ENCODE peak calls at places on chromosomes 16 and 17, in eight cellular contexts. K is neural progenitor cell, O is OCI-LY7, H is GM23338, T is hepatocyte, S is HCT116, A is GM23248, X is PC-3. E is an unnamed sample.

GRCh38 chr16:81864646-81865382 is 85.7 kb downstream of the PLCG2 start:
- DNase-seq in K (no peak), O (no peak), H (peak; percentile 15), T (no peak), S (no peak), A (no peak), X (no peak), E (no peak)

GRCh38 chr16:50559804-50560514 is 11.8 kb downstream of the NKD1 start:
- DNase-seq in K (no peak), O (no peak), H (no peak), T (no peak), S (no peak), A (no peak), X (no peak), E (no peak)

GRCh38 chr16:64122177-64122576 is 999.7 kb downstream of the CDH11 start:
- DNase-seq in K (no peak), O (no peak), H (no peak), T (no peak), S (no peak), A (no peak), X (peak; percentile 64), E (no peak)

GRCh38 chr17:63514477-63514876 is 8.7 kb upstream of the KCNH6 start:
- DNase-seq in K (no peak), O (no peak), H (no peak), T (no peak), S (no peak), A (no peak), X (no peak), E (no peak)

GRCh38 chr17:75783069-75783783 is 1.4 kb upstream of the UNK start:
- DNase-seq in K (no peak), O (peak; percentile 90), H (peak; percentile 67), T (peak; percentile 77), S (peak; percentile 80), A (peak; percentile 86), X (peak; percentile 97), E (peak; percentile 89)

GRCh38 chr17:36931697-36932382 is 5.4 kb upstream of the LHX1 start:
- DNase-seq in K (no peak), O (no peak), H (no peak), T (no peak), S (no peak), A (no peak), X (no peak), E (no peak)

GRCh38 chr17:76714822-76715461 is 4.2 kb upstream of the MXRA7 start:
- DNase-seq in K (peak; percentile 72), O (peak; percentile 82), H (peak; percentile 78), T (peak; percentile 75), S (no peak), A (peak; percentile 64), X (peak; percentile 87), E (peak; percentile 81)

GRCh38 chr17:38673714-38674012 is 1.1 kb downstream of the EPOP start:
- DNase-seq in K (peak; percentile 73), O (no peak), H (peak; percentile 57), T (peak; percentile 57), S (no peak), A (peak; percentile 59), X (no peak), E (peak; percentile 17)

GRCh38 chr16:68676113-68676860 is 31.2 kb downstream of the CDH3 start:
- DNase-seq in K (no peak), O (no peak), H (no peak), T (no peak), S (no peak), A (peak; percentile 61), X (peak; percentile 66), E (no peak)

GRCh38 chr17:1487939-1488825 is 4.3 kb downstream of the MYO1C start:
- DNase-seq in K (peak; percentile 95), O (peak; percentile 75), H (peak; percentile 90), T (peak; percentile 97), S (no peak), A (peak; percentile 95), X (peak; percentile 80), E (peak; percentile 33)

GRCh38 chr16:83433201-83433600 is 374.6 kb upstream of the HSBP1 start:
- DNase-seq in K (no peak), O (no peak), H (no peak), T (no peak), S (no peak), A (peak; percentile 32), X (no peak), E (no peak)

GRCh38 chr16:13041180-13041579 is 139.8 kb downstream of the SHISA9 start:
- DNase-seq in K (peak; percentile 63), O (no peak), H (no peak), T (no peak), S (no peak), A (no peak), X (no peak), E (no peak)

GRCh38 chr16:13032911-13033310 is 131.5 kb downstream of the SHISA9 start:
- DNase-seq in K (no peak), O (no peak), H (no peak), T (no peak), S (no peak), A (no peak), X (no peak), E (no peak)

GRCh38 chr16:13038591-13038990 is 137.2 kb downstream of the SHISA9 start:
- DNase-seq in K (no peak), O (no peak), H (no peak), T (no peak), S (no peak), A (no peak), X (peak; percentile 10), E (no peak)

GRCh38 chr16:13039526-13039925 is 138.1 kb downstream of the SHISA9 start:
- DNase-seq in K (no peak), O (no peak), H (no peak), T (no peak), S (no peak), A (no peak), X (no peak), E (no peak)

DNA sequence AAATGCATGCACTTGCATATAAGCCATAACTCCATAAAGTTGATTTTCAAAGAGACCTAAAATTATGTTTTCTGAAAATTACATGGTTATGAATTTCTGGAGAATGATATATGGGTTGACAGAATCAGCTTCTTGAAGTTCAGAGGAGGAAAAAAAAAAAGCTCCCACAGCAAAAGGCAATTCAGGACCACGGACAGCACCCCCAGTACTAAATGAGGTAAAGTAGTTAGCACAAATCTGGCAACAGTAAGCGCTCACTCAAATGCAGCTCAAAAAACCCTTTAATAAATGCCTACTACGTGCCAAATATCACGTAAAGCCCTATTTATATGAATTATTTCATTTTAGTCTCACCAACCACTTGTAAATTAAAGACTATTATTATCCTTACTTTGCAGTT is 135.2 kb downstream of the SHISA9 start:
- DNase-seq in K (peak; percentile 90), O (peak; percentile 62), H (peak; percentile 90), T (peak; percentile 83), S (no peak), A (peak; percentile 55), X (peak; percentile 44), E (peak; percentile 61)
- TF ChIP-seq EZH2phosphoT487 in K (no peak), O (no peak), H (no peak), T (no peak), S (no peak), A (no peak), X (no peak), E (no peak)

GRCh38 chr17:50660887-50661345 is 26.2 kb downstream of the ABCC3 start:
- DNase-seq in K (no peak), O (no peak), H (no peak), T (no peak), S (no peak), A (peak; percentile 46), X (no peak), E (no peak)

GRCh38 chr17:50661348-50661747 is 26.7 kb downstream of the ABCC3 start:
- DNase-seq in K (no peak), O (no peak), H (no peak), T (no peak), S (no peak), A (peak; percentile 20), X (no peak), E (no peak)

GRCh38 chr17:50660042-50660886 is 25.6 kb downstream of the ABCC3 start:
- DNase-seq in K (no peak), O (no peak), H (no peak), T (no peak), S (no peak), A (peak; percentile 69), X (peak; percentile 70), E (no peak)

GRCh38 chr17:50662632-50663225 is 28.0 kb downstream of the ABCC3 start:
- DNase-seq in K (no peak), O (no peak), H (no peak), T (no peak), S (no peak), A (no peak), X (no peak), E (no peak)

GRCh38 chr17:50661795-50662391 is 27.2 kb downstream of the ABCC3 start:
- DNase-seq in K (no peak), O (peak; percentile 9), H (peak; percentile 51), T (peak; percentile 80), S (peak; percentile 92), A (peak; percentile 92), X (peak; percentile 100), E (peak; percentile 54)
- TF ChIP-seq EZH2phosphoT487 in K (no peak), O (no peak), H (no peak), T (no peak), S (no peak), A (no peak), X (no peak), E (no peak)

DNA sequence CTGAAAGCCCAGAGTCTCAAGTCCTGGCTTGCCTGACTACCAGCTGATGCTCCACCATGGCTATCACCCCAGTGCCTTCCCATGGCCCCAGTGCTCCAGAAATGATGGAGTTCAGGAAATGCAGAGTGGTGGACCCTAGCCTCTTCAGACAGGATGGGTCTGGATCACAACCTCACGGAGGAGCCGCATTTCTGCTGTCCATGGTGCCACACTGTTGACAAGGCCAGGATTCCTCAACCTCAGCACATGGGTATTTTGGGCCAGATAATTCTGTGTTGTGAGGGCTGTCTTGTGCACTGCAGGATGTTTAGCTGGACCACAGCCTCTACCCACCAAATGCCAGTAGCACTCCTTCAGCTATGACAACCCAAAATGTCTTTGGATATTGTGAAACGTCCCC is 6.7 kb upstream of the CRHR1 start:
- DNase-seq in K (peak; percentile 37), O (no peak), H (no peak), T (no peak), S (no peak), A (peak; percentile 9), X (no peak), E (no peak)
- TF ChIP-seq EZH2phosphoT487 in K (no peak), O (no peak), H (no peak), T (no peak), S (no peak), A (no peak), X (no peak), E (no peak)

GRCh38 chr17:52124993-52125392 is 33.5 kb downstream of the CA10 start:
- DNase-seq in K (no peak), O (no peak), H (no peak), T (no peak), S (no peak), A (no peak), X (no peak), E (no peak)

GRCh38 chr17:52124561-52124960 is 34.0 kb downstream of the CA10 start:
- DNase-seq in K (no peak), O (no peak), H (no peak), T (no peak), S (no peak), A (no peak), X (no peak), E (no peak)

DNA sequence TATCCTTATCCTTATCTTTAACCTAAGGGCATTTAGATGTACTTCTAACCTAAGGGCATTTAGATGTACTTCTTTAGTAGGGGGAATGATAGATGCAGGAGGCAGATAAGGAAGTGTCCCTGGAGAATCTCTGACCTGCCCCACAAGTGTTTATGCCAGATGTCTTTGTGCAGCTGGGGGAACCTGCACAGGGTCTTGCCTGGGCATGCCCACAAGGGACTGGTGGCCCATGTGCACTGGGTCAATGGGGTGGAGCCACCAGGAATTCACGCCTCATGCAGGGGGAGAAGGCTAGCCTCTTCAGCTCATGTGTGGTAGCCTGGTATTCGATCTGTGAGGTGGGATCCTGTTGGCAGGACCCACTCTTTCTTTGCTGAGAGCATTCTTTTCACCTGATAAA is 38.0 kb downstream of the CA10 start:
- DNase-seq in K (no peak), O (no peak), H (no peak), T (no peak), S (no peak), A (no peak), X (no peak), E (no peak)
- TF ChIP-seq EZH2phosphoT487 in K (no peak), O (no peak), H (no peak), T (no peak), S (no peak), A (no peak), X (no peak), E (no peak)